ENCODE peak calls at places on chromosome 22, in four cellular contexts. D is stomach, F is right atrium auricular region, Z is heart left ventricle. J is an unnamed sample.

GRCh38 chr22:46078241-46079092 is 71.9 kb upstream of the PPARA start:
- DNase-seq in D (peak; percentile 81), F (peak; percentile 83), Z (peak; percentile 89), J (no peak)

GRCh38 chr22:32745251-32745995 is 56.1 kb upstream of the TIMP3 start:
- DNase-seq in D (no peak), F (peak; percentile 74), Z (peak; percentile 83), J (peak; percentile 76)

GRCh38 chr22:42533638-42533977 is 14.0 kb upstream of the RRP7A start:
- DNase-seq in D (no peak), F (no peak), Z (no peak), J (no peak)

GRCh38 chr22:45094826-45095225 is 68.9 kb upstream of the NUP50 start:
- DNase-seq in D (no peak), F (no peak), Z (no peak), J (no peak)

GRCh38 chr22:43829448-43829821 is 17.3 kb upstream of the EFCAB6 start:
- DNase-seq in D (no peak), F (no peak), Z (peak; percentile 73), J (no peak)

GRCh38 chr22:32706149-32706548 is 95.4 kb upstream of the TIMP3 start:
- DNase-seq in D (no peak), F (no peak), Z (no peak), J (no peak)

GRCh38 chr22:27988704-27989103 is 69.6 kb upstream of the PITPNB start:
- DNase-seq in D (peak; percentile 11), F (peak; percentile 40), Z (no peak), J (peak; percentile 15)

GRCh38 chr22:44068422-44069191 is 44.5 kb downstream of the PARVB start:
- DNase-seq in D (no peak), F (peak; percentile 62), Z (peak; percentile 62), J (no peak)

GRCh38 chr22:45834795-45835194 is 142.2 kb downstream of the WNT7B start:
- DNase-seq in D (no peak), F (no peak), Z (no peak), J (no peak)

GRCh38 chr22:24142831-24143230 is 38.5 kb upstream of the SUSD2 start:
- DNase-seq in D (peak; percentile 68), F (no peak), Z (no peak), J (no peak)
- H3K4me1 ChIP-seq in D (peaks cover 65% of the 10 kb centered on the region), F (no peaks in the 10 kb centered on the region), Z (peaks cover 75% of the 10 kb centered on the region), J (peaks cover 14% of the 10 kb centered on the region)

DNA sequence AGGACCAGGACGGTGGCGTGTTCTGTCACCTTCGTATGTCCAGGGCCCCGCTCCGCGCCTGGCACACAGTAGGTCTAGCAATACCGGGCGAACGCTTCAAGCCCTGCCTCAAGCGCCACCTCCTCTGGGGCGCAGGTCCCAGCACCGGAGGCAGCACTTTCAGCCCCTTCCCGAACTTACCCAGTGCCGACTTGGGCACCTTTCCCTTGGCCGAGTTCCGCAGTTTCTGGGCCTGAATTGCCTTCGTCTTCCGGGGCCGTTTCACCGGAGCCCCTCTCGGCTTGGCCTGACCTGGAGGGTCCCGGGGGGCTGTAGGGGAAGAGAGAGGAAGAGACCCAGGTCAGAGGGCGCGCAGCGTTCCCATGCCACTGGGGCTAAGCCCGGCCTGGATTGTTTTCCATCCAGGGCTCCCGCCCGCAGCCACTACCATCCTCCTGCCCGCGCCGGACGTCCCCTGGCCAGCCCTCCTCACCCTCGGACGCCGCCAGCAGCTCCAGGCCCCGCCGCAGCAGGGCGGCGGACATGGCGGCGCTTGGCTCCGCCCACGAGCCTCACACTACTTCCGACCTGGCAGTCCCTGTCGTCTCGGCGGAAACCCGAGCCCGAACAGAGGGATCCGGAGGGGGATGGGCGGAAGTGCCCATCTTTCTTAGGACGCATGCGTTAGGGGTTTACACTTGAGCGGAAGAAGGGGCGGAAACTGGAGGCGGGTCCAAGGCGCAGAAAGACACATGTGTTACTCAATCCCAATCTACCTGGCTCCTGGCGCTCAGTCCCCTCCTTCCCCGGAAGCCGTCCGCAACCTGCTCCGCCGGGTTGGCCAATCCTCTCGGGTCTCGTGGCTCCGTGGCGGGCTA is at the start of gene RPS19BP1:
- DNase-seq in D (peak; percentile 100), F (peak; percentile 99), Z (peak; percentile 100), J (peak; percentile 100)
- H3K4me1 ChIP-seq in D (peaks cover 62% of the 10 kb centered on the region), F (no peaks in the 10 kb centered on the region), Z (peaks cover 53% of the 10 kb centered on the region), J (peaks cover 3% of the 10 kb centered on the region)

DNA sequence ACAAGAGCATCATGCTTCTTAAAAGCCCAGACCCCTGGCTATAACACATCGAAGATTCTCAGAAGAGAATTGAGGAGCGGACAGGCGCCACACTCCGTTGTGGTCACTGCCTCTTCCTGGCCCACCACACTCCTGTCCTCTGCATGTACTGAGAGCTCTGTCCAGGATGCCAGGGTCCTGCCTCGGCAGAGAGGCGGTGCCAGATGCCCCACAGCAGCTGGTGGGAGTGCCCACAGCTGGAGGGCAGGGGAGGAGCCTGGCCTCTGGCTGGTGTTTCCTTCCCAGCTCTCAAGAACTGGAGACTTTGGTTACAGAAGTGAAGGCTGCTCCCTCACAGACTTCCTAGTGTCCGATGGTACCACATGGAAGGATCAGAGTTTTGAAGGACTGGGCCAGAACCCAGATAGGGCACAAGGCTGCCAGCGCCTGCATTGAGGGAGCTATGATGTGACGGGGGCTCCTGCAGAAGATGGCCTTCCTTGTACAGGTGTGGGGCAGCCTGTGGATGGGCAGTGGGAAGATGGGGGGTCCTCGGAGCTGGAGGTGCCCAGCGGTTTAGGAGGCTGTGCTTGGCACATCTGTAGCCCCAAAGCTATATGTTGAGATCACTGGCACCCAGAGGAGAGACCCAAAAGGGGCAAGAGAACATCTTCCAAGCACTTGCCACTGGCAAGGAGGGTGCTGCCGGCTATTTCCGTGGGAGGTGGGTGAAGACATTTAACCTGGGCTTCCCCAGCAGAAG is 19.4 kb downstream of the RSPH14 start:
- DNase-seq in D (no peak), F (no peak), Z (no peak), J (no peak)
- H3K4me1 ChIP-seq in D (peaks cover 7% of the 10 kb centered on the region), F (no peaks in the 10 kb centered on the region), Z (no peaks in the 10 kb centered on the region), J (no peaks in the 10 kb centered on the region)

GRCh38 chr22:23140385-23140784 is 1.4 kb downstream of the RSPH14 start:
- DNase-seq in D (no peak), F (no peak), Z (no peak), J (no peak)
- H3K4me1 ChIP-seq in D (peaks cover 35% of the 10 kb centered on the region), F (no peaks in the 10 kb centered on the region), Z (peaks cover 49% of the 10 kb centered on the region), J (no peaks in the 10 kb centered on the region)

GRCh38 chr22:30220338-30221009 is 26.1 kb downstream of the LIF start:
- DNase-seq in D (no peak), F (no peak), Z (no peak), J (no peak)
- H3K4me1 ChIP-seq in D (no peaks in the 10 kb centered on the region), F (no peaks in the 10 kb centered on the region), Z (peaks cover 19% of the 10 kb centered on the region), J (no peaks in the 10 kb centered on the region)

GRCh38 chr22:26579331-26579886 is 10.5 kb downstream of the TPST2 start:
- DNase-seq in D (peak; percentile 35), F (no peak), Z (peak; percentile 38), J (no peak)

GRCh38 chr22:26580240-26580962 is 9.5 kb downstream of the TPST2 start:
- DNase-seq in D (no peak), F (no peak), Z (no peak), J (peak; percentile 67)

GRCh38 chr22:26584010-26584409 is 5.9 kb downstream of the TPST2 start:
- DNase-seq in D (no peak), F (no peak), Z (no peak), J (no peak)

GRCh38 chr22:26581769-26582168 is 8.2 kb downstream of the TPST2 start:
- DNase-seq in D (no peak), F (no peak), Z (no peak), J (no peak)

DNA sequence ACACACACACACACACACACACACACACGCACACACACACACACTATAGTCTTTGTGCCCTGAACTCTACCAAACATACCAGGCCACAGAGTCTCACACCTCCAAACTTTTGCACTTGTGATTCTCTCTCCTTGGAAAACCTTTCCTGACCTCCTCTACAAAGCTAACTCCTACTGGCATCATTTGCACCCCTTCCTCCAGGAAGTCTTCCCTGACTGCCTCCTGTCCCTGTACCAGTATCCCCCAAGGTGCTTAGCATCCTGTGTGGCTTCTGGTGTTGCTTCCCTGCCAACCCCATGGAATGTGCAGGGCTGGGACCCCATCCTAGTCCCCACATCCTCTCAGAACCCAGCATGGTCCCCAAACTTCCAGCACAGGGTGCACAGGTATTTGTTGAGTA is 8.9 kb downstream of the TPST2 start:
- DNase-seq in D (no peak), F (no peak), Z (no peak), J (no peak)
- H3K4me1 ChIP-seq in D (peaks cover 6% of the 10 kb centered on the region), F (no peaks in the 10 kb centered on the region), Z (peaks cover 51% of the 10 kb centered on the region), J (peaks cover 19% of the 10 kb centered on the region)

J was measured in H9.